ENCODE peak calls at places on chromosomes 2 and 18, in seven cellular contexts. One of them, this sample, is unnamed.

GRCh38 chr2:152925540-152926448 is 207.4 kb downstream of the ARL6IP6 start:
- DNase-seq in MM.1S: peak; percentile 65
- DNase-seq in adipocyte: peak; percentile 19
- DNase-seq in testis: peak; percentile 84
- DNase-seq in prostate gland: peak; percentile 62
- DNase-seq in fibroblast of lung: peak; percentile 6
- DNase-seq in body of pancreas: peak; percentile 66
- DNase-seq in this sample: no peak

GRCh38 chr2:235825946-235826345 is 332.1 kb downstream of the AGAP1 start:
- DNase-seq in prostate gland: no peak
- DNase-seq in adipocyte: no peak
- DNase-seq in fibroblast of lung: no peak
- DNase-seq in body of pancreas: no peak
- DNase-seq in MM.1S: no peak
- DNase-seq in testis: no peak
- DNase-seq in this sample: no peak

GRCh38 chr2:3270095-3270478 is 107.5 kb downstream of the EIPR1 start:
- DNase-seq in body of pancreas: no peak
- DNase-seq in prostate gland: no peak
- DNase-seq in testis: peak; percentile 5
- DNase-seq in adipocyte: no peak
- DNase-seq in fibroblast of lung: no peak
- DNase-seq in MM.1S: no peak
- DNase-seq in this sample: no peak

GRCh38 chr18:50644807-50645206 is 84.9 kb downstream of the MAPK4 start:
- DNase-seq in testis: no peak
- DNase-seq in adipocyte: no peak
- DNase-seq in body of pancreas: no peak
- DNase-seq in prostate gland: no peak
- DNase-seq in MM.1S: no peak
- DNase-seq in fibroblast of lung: no peak
- DNase-seq in this sample: no peak

GRCh38 chr2:163570391-163570790 is 165.4 kb downstream of the FIGN start:
- DNase-seq in fibroblast of lung: no peak
- DNase-seq in testis: no peak
- DNase-seq in MM.1S: no peak
- DNase-seq in adipocyte: no peak
- DNase-seq in body of pancreas: no peak
- DNase-seq in prostate gland: no peak
- DNase-seq in this sample: no peak

GRCh38 chr2:9699139-9699823 is 68.5 kb upstream of the YWHAQ start:
- DNase-seq in prostate gland: no peak
- DNase-seq in fibroblast of lung: peak; percentile 73
- DNase-seq in MM.1S: no peak
- DNase-seq in body of pancreas: no peak
- DNase-seq in testis: no peak
- DNase-seq in adipocyte: peak; percentile 74
- DNase-seq in this sample: no peak

GRCh38 chr2:239318091-239318725 is 82.6 kb downstream of the HDAC4 start:
- DNase-seq in adipocyte: no peak
- DNase-seq in prostate gland: no peak
- DNase-seq in fibroblast of lung: no peak
- DNase-seq in MM.1S: no peak
- DNase-seq in testis: peak; percentile 15
- DNase-seq in body of pancreas: no peak
- DNase-seq in this sample: no peak

GRCh38 chr2:20600756-20601325 is 50.1 kb downstream of the HS1BP3 start:
- DNase-seq in MM.1S: no peak
- DNase-seq in prostate gland: no peak
- DNase-seq in testis: no peak
- DNase-seq in fibroblast of lung: peak; percentile 70
- DNase-seq in adipocyte: peak; percentile 72
- DNase-seq in body of pancreas: no peak
- DNase-seq in this sample: no peak

GRCh38 chr2:70941701-70942100 is 6.0 kb downstream of the ATP6V1B1 start:
- DNase-seq in body of pancreas: no peak
- DNase-seq in fibroblast of lung: no peak
- DNase-seq in adipocyte: no peak
- DNase-seq in prostate gland: no peak
- DNase-seq in MM.1S: no peak
- DNase-seq in testis: no peak
- DNase-seq in this sample: no peak

GRCh38 chr2:179612108-179612507 is 249.3 kb downstream of the ZNF385B start:
- DNase-seq in MM.1S: no peak
- DNase-seq in prostate gland: no peak
- DNase-seq in testis: no peak
- DNase-seq in fibroblast of lung: peak; percentile 51
- DNase-seq in body of pancreas: no peak
- DNase-seq in adipocyte: peak; percentile 82
- DNase-seq in this sample: no peak

GRCh38 chr2:25421746-25422431 is 80.2 kb upstream of the DNMT3A start:
- DNase-seq in prostate gland: no peak
- DNase-seq in MM.1S: no peak
- DNase-seq in testis: no peak
- DNase-seq in adipocyte: no peak
- DNase-seq in fibroblast of lung: no peak
- DNase-seq in body of pancreas: no peak
- DNase-seq in this sample: no peak

GRCh38 chr2:28981620-28982371 is 698 bp downstream of the TOGARAM2 start:
- DNase-seq in prostate gland: no peak
- DNase-seq in testis: no peak
- DNase-seq in MM.1S: no peak
- DNase-seq in adipocyte: no peak
- DNase-seq in fibroblast of lung: no peak
- DNase-seq in body of pancreas: no peak
- DNase-seq in this sample: no peak

GRCh38 chr2:26632624-26633185 is 8.5 kb downstream of the CIB4 start:
- DNase-seq in prostate gland: no peak
- DNase-seq in adipocyte: no peak
- DNase-seq in fibroblast of lung: no peak
- DNase-seq in testis: no peak
- DNase-seq in body of pancreas: no peak
- DNase-seq in MM.1S: no peak
- DNase-seq in this sample: no peak

GRCh38 chr2:17539993-17540812 is at the start of gene VSNL1:
- DNase-seq in testis: peak; percentile 76
- DNase-seq in body of pancreas: peak; percentile 92
- DNase-seq in prostate gland: peak; percentile 85
- DNase-seq in fibroblast of lung: peak; percentile 94
- DNase-seq in MM.1S: peak; percentile 17
- DNase-seq in adipocyte: peak; percentile 94
- DNase-seq in this sample: no peak

DNA sequence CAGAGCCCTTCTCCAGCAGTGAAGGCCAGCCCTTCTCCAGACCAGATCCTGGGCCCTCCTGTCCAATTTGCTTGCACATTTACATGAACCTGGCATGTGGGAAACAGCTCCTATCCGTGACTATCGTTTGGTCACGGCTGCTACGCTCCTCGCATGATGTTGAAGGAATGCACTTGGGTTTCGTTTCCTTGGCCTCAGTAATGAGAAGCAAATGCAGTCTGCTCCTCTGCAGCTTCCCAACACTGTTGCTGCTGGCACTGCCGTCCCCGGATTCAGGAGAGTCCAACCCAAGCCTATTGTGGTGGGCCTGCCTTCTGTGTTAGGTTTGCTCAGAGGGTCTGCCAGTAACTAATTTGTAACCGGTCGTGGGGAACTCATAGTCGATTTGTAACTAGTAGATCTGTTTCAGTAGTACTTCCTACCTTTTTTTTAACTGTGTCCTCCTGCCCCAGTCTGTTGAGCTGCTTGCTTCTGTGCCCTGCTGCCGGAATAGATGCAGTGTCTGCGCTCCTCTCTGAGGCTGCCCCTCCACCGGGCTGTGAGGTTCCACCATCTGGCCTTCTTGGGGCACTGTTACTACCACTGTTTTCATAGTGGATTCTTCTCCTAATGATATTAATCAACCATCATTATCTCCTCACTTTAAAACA is 58.4 kb downstream of the WDSUB1 start:
- DNase-seq in MM.1S: no peak
- DNase-seq in adipocyte: peak; percentile 93
- DNase-seq in body of pancreas: no peak
- DNase-seq in testis: no peak
- DNase-seq in fibroblast of lung: no peak
- DNase-seq in prostate gland: no peak
- DNase-seq in this sample: no peak
- H3K36me3 ChIP-seq in MM.1S: no peaks in the 10 kb centered on the region
- H3K36me3 ChIP-seq in adipocyte: peaks cover 63% of the 10 kb centered on the region
- H3K36me3 ChIP-seq in body of pancreas: peaks cover 10% of the 10 kb centered on the region
- H3K36me3 ChIP-seq in testis: no peaks in the 10 kb centered on the region
- H3K36me3 ChIP-seq in fibroblast of lung: peaks cover 5% of the 10 kb centered on the region
- H3K36me3 ChIP-seq in prostate gland: peaks cover 18% of the 10 kb centered on the region
- H3K36me3 ChIP-seq in this sample: no peaks in the 10 kb centered on the region

GRCh38 chr2:221624475-221624874 is 52.4 kb upstream of the EPHA4 start:
- DNase-seq in body of pancreas: no peak
- DNase-seq in adipocyte: no peak
- DNase-seq in fibroblast of lung: no peak
- DNase-seq in prostate gland: no peak
- DNase-seq in MM.1S: no peak
- DNase-seq in testis: no peak
- DNase-seq in this sample: no peak
- H3K36me3 ChIP-seq in body of pancreas: no peaks in the 10 kb centered on the region
- H3K36me3 ChIP-seq in adipocyte: no peaks in the 10 kb centered on the region
- H3K36me3 ChIP-seq in fibroblast of lung: no peaks in the 10 kb centered on the region
- H3K36me3 ChIP-seq in prostate gland: no peaks in the 10 kb centered on the region
- H3K36me3 ChIP-seq in MM.1S: no peaks in the 10 kb centered on the region
- H3K36me3 ChIP-seq in testis: no peaks in the 10 kb centered on the region
- H3K36me3 ChIP-seq in this sample: no peaks in the 10 kb centered on the region

GRCh38 chr2:55871637-55872036 is 51.9 kb downstream of the EFEMP1 start:
- DNase-seq in MM.1S: no peak
- DNase-seq in testis: no peak
- DNase-seq in fibroblast of lung: no peak
- DNase-seq in body of pancreas: no peak
- DNase-seq in prostate gland: no peak
- DNase-seq in adipocyte: no peak
- DNase-seq in this sample: no peak
- H3K36me3 ChIP-seq in MM.1S: no peaks in the 10 kb centered on the region
- H3K36me3 ChIP-seq in testis: no peaks in the 10 kb centered on the region
- H3K36me3 ChIP-seq in fibroblast of lung: peaks cover 2% of the 10 kb centered on the region
- H3K36me3 ChIP-seq in body of pancreas: no peaks in the 10 kb centered on the region
- H3K36me3 ChIP-seq in prostate gland: no peaks in the 10 kb centered on the region
- H3K36me3 ChIP-seq in adipocyte: peaks cover 74% of the 10 kb centered on the region
- H3K36me3 ChIP-seq in this sample: no peaks in the 10 kb centered on the region

GRCh38 chr2:37243435-37243834 is 12.0 kb downstream of the NDUFAF7 start:
- DNase-seq in body of pancreas: no peak
- DNase-seq in MM.1S: no peak
- DNase-seq in prostate gland: no peak
- DNase-seq in adipocyte: no peak
- DNase-seq in testis: no peak
- DNase-seq in fibroblast of lung: no peak
- DNase-seq in this sample: peak; percentile 46

GRCh38 chr2:37250869-37251740 is 19.6 kb downstream of the NDUFAF7 start:
- DNase-seq in testis: no peak
- DNase-seq in body of pancreas: no peak
- DNase-seq in MM.1S: no peak
- DNase-seq in prostate gland: no peak
- DNase-seq in adipocyte: no peak
- DNase-seq in fibroblast of lung: no peak
- DNase-seq in this sample: no peak

GRCh38 chr2:37244017-37244416 is 12.6 kb downstream of the NDUFAF7 start:
- DNase-seq in MM.1S: peak; percentile 56
- DNase-seq in fibroblast of lung: no peak
- DNase-seq in adipocyte: no peak
- DNase-seq in testis: no peak
- DNase-seq in prostate gland: no peak
- DNase-seq in body of pancreas: no peak
- DNase-seq in this sample: peak; percentile 22

GRCh38 chr2:37246205-37246604 is 14.7 kb downstream of the NDUFAF7 start:
- DNase-seq in prostate gland: no peak
- DNase-seq in testis: no peak
- DNase-seq in adipocyte: no peak
- DNase-seq in fibroblast of lung: no peak
- DNase-seq in MM.1S: no peak
- DNase-seq in body of pancreas: no peak
- DNase-seq in this sample: no peak
- H3K36me3 ChIP-seq in prostate gland: no peaks in the 10 kb centered on the region
- H3K36me3 ChIP-seq in testis: no peaks in the 10 kb centered on the region
- H3K36me3 ChIP-seq in adipocyte: peaks cover 97% of the 10 kb centered on the region
- H3K36me3 ChIP-seq in fibroblast of lung: peaks cover 4% of the 10 kb centered on the region
- H3K36me3 ChIP-seq in MM.1S: peaks cover 13% of the 10 kb centered on the region
- H3K36me3 ChIP-seq in body of pancreas: peaks cover 28% of the 10 kb centered on the region
- H3K36me3 ChIP-seq in this sample: peaks cover 54% of the 10 kb centered on the region

DNA sequence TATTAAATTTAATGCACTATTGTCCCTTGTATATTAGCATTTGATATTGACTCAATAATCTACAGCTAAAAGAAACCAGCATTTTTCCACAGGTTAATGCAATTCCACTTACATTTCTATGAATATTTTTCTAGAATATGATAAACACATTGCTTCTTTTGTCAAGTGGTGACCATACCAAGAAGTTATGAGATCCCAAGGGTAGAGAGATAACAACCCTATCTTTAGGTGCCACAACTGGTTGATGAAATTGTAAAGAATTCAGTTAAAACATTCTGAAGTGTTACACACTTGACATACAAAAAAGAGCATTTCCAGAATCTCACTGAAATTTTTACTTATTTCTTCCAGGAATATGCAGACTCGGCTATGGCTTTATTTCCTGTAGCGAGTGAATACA is 56.0 kb downstream of the ABCG8 start:
- DNase-seq in prostate gland: no peak
- DNase-seq in testis: no peak
- DNase-seq in adipocyte: no peak
- DNase-seq in body of pancreas: no peak
- DNase-seq in fibroblast of lung: no peak
- DNase-seq in MM.1S: no peak
- DNase-seq in this sample: no peak
- H3K36me3 ChIP-seq in prostate gland: no peaks in the 10 kb centered on the region
- H3K36me3 ChIP-seq in testis: no peaks in the 10 kb centered on the region
- H3K36me3 ChIP-seq in adipocyte: peaks cover 83% of the 10 kb centered on the region
- H3K36me3 ChIP-seq in body of pancreas: peaks cover 14% of the 10 kb centered on the region
- H3K36me3 ChIP-seq in fibroblast of lung: peaks cover 8% of the 10 kb centered on the region
- H3K36me3 ChIP-seq in MM.1S: peaks cover 30% of the 10 kb centered on the region
- H3K36me3 ChIP-seq in this sample: peaks cover 38% of the 10 kb centered on the region